ENCODE peak calls at places on chromosomes 1 and 21, in eight cellular contexts. One of them, this sample, is unnamed.

GRCh38 chr1:110212165-110213142 is 2.3 kb downstream of the KCNC4 start:
- DNase-seq in A549: no peak
- DNase-seq in ovary: peak; percentile 46
- DNase-seq in suprapubic skin: no peak
- DNase-seq in stomach: no peak
- DNase-seq in SK-N-SH: no peak
- DNase-seq in tibial nerve: no peak
- DNase-seq in K562: no peak
- DNase-seq in this sample: no peak

GRCh38 chr21:36420571-36421339 is 35.6 kb downstream of the CHAF1B start:
- DNase-seq in A549: no peak
- DNase-seq in ovary: no peak
- DNase-seq in suprapubic skin: no peak
- DNase-seq in stomach: no peak
- DNase-seq in SK-N-SH: no peak
- DNase-seq in tibial nerve: no peak
- DNase-seq in K562: no peak
- DNase-seq in this sample: no peak

GRCh38 chr1:63774617-63775417 is 1.0 kb downstream of the ROR1 start:
- DNase-seq in A549: peak; percentile 25
- DNase-seq in ovary: peak; percentile 52
- DNase-seq in suprapubic skin: peak; percentile 84
- DNase-seq in stomach: peak; percentile 46
- DNase-seq in SK-N-SH: peak; percentile 76
- DNase-seq in tibial nerve: peak; percentile 30
- DNase-seq in K562: no peak
- DNase-seq in this sample: peak; percentile 91

GRCh38 chr1:228018125-228018398 is 11.3 kb downstream of the WNT3A start:
- DNase-seq in A549: no peak
- DNase-seq in ovary: peak; percentile 10
- DNase-seq in suprapubic skin: no peak
- DNase-seq in stomach: no peak
- DNase-seq in SK-N-SH: no peak
- DNase-seq in tibial nerve: no peak
- DNase-seq in K562: no peak
- DNase-seq in this sample: no peak

GRCh38 chr1:17539526-17540254 is at the start of gene ARHGEF10L:
- DNase-seq in A549: no peak
- DNase-seq in ovary: peak; percentile 35
- DNase-seq in suprapubic skin: no peak
- DNase-seq in stomach: no peak
- DNase-seq in SK-N-SH: peak; percentile 88
- DNase-seq in tibial nerve: no peak
- DNase-seq in K562: peak; percentile 77
- DNase-seq in this sample: no peak

GRCh38 chr1:43822040-43822439 is 111.6 kb upstream of the ARTN start:
- DNase-seq in A549: peak; percentile 71
- DNase-seq in ovary: no peak
- DNase-seq in suprapubic skin: no peak
- DNase-seq in stomach: no peak
- DNase-seq in SK-N-SH: no peak
- DNase-seq in tibial nerve: peak; percentile 42
- DNase-seq in K562: no peak
- DNase-seq in this sample: no peak

GRCh38 chr1:112743174-112744018 is 28.3 kb upstream of the PPM1J start:
- DNase-seq in A549: no peak
- DNase-seq in ovary: no peak
- DNase-seq in suprapubic skin: peak; percentile 74
- DNase-seq in stomach: no peak
- DNase-seq in SK-N-SH: no peak
- DNase-seq in tibial nerve: no peak
- DNase-seq in K562: no peak
- DNase-seq in this sample: peak; percentile 76

GRCh38 chr1:119141020-119141424 is 569 bp upstream of the WARS2 start:
- DNase-seq in A549: no peak
- DNase-seq in ovary: peak; percentile 45
- DNase-seq in suprapubic skin: no peak
- DNase-seq in stomach: no peak
- DNase-seq in SK-N-SH: no peak
- DNase-seq in tibial nerve: peak; percentile 10
- DNase-seq in K562: no peak
- DNase-seq in this sample: peak; percentile 11

GRCh38 chr1:198443374-198444233 is 96.9 kb downstream of the ATP6V1G3 start:
- DNase-seq in A549: peak; percentile 64
- DNase-seq in ovary: no peak
- DNase-seq in suprapubic skin: no peak
- DNase-seq in stomach: no peak
- DNase-seq in SK-N-SH: no peak
- DNase-seq in tibial nerve: no peak
- DNase-seq in K562: no peak
- DNase-seq in this sample: no peak

GRCh38 chr1:16055613-16056520 is 12.3 kb downstream of the CLCNKB start:
- DNase-seq in A549: peak; percentile 82
- DNase-seq in ovary: peak; percentile 89
- DNase-seq in suprapubic skin: peak; percentile 91
- DNase-seq in stomach: peak; percentile 95
- DNase-seq in SK-N-SH: peak; percentile 96
- DNase-seq in tibial nerve: peak; percentile 93
- DNase-seq in K562: peak; percentile 97
- DNase-seq in this sample: no peak

GRCh38 chr1:44103270-44104131 is 15.1 kb upstream of the KLF17 start:
- DNase-seq in A549: no peak
- DNase-seq in ovary: no peak
- DNase-seq in suprapubic skin: no peak
- DNase-seq in stomach: no peak
- DNase-seq in SK-N-SH: no peak
- DNase-seq in tibial nerve: no peak
- DNase-seq in K562: no peak
- DNase-seq in this sample: peak; percentile 61

GRCh38 chr21:45525153-45525909 is 16.9 kb downstream of the SLC19A1 start:
- DNase-seq in A549: no peak
- DNase-seq in ovary: peak; percentile 57
- DNase-seq in suprapubic skin: peak; percentile 76
- DNase-seq in stomach: peak; percentile 75
- DNase-seq in SK-N-SH: no peak
- DNase-seq in tibial nerve: no peak
- DNase-seq in K562: no peak
- DNase-seq in this sample: peak; percentile 66

GRCh38 chr21:32826317-32827167 is 55.0 kb upstream of the PAXBP1 start:
- DNase-seq in A549: peak; percentile 18
- DNase-seq in ovary: peak; percentile 68
- DNase-seq in suprapubic skin: no peak
- DNase-seq in stomach: no peak
- DNase-seq in SK-N-SH: peak; percentile 49
- DNase-seq in tibial nerve: peak; percentile 32
- DNase-seq in K562: peak; percentile 38
- DNase-seq in this sample: peak; percentile 27

GRCh38 chr1:94741956-94742355 is 78.2 kb upstream of the SLC44A3 start:
- DNase-seq in A549: no peak
- DNase-seq in ovary: no peak
- DNase-seq in suprapubic skin: no peak
- DNase-seq in stomach: no peak
- DNase-seq in SK-N-SH: no peak
- DNase-seq in tibial nerve: no peak
- DNase-seq in K562: no peak
- DNase-seq in this sample: no peak

GRCh38 chr21:32771134-32771523 is 426 bp downstream of the PAXBP1 start:
- DNase-seq in A549: peak; percentile 20
- DNase-seq in ovary: peak; percentile 63
- DNase-seq in suprapubic skin: peak; percentile 83
- DNase-seq in stomach: peak; percentile 58
- DNase-seq in SK-N-SH: peak; percentile 80
- DNase-seq in tibial nerve: peak; percentile 18
- DNase-seq in K562: peak; percentile 83
- DNase-seq in this sample: no peak

GRCh38 chr1:183244466-183244865 is 58.4 kb downstream of the LAMC2 start:
- DNase-seq in A549: no peak
- DNase-seq in ovary: peak; percentile 87
- DNase-seq in suprapubic skin: peak; percentile 90
- DNase-seq in stomach: peak; percentile 28
- DNase-seq in SK-N-SH: no peak
- DNase-seq in tibial nerve: peak; percentile 99
- DNase-seq in K562: no peak
- DNase-seq in this sample: no peak

GRCh38 chr1:231187556-231187955 is 25.7 kb downstream of the TRIM67 start:
- DNase-seq in A549: no peak
- DNase-seq in ovary: no peak
- DNase-seq in suprapubic skin: no peak
- DNase-seq in stomach: no peak
- DNase-seq in SK-N-SH: no peak
- DNase-seq in tibial nerve: no peak
- DNase-seq in K562: no peak
- DNase-seq in this sample: no peak

DNA sequence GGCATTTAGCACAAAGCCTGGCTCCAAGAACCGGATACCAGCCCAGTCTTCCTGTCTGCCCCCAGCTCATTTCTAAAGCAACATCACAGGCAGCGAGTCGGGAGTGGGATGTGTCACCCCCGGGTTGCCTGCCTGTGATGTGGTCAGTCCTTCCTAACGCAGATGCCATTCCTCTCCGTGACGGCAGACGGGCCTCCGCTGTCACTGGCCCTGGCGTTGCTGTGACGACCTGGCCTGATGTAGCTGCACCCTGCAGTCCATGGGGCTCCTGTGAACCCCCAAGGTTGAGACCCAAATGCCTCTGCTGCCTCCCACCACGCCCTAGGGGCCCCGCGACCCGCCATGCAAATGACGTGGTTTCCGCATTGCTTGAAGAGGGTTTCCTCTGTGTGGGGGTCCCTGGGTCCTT is 12.3 kb downstream of the TNFRSF1B start:
- DNase-seq in A549: no peak
- DNase-seq in ovary: no peak
- DNase-seq in suprapubic skin: no peak
- DNase-seq in stomach: no peak
- DNase-seq in SK-N-SH: no peak
- DNase-seq in tibial nerve: no peak
- DNase-seq in K562: no peak
- DNase-seq in this sample: no peak
- TF ChIP-seq EP300 in A549: no peak
- TF ChIP-seq EP300 in ovary: no peak
- TF ChIP-seq EP300 in suprapubic skin: no peak
- TF ChIP-seq EP300 in stomach: no peak
- TF ChIP-seq EP300 in SK-N-SH: no peak
- TF ChIP-seq EP300 in tibial nerve: no peak
- TF ChIP-seq EP300 in K562: no peak
- TF ChIP-seq EP300 in this sample: no peak

DNA sequence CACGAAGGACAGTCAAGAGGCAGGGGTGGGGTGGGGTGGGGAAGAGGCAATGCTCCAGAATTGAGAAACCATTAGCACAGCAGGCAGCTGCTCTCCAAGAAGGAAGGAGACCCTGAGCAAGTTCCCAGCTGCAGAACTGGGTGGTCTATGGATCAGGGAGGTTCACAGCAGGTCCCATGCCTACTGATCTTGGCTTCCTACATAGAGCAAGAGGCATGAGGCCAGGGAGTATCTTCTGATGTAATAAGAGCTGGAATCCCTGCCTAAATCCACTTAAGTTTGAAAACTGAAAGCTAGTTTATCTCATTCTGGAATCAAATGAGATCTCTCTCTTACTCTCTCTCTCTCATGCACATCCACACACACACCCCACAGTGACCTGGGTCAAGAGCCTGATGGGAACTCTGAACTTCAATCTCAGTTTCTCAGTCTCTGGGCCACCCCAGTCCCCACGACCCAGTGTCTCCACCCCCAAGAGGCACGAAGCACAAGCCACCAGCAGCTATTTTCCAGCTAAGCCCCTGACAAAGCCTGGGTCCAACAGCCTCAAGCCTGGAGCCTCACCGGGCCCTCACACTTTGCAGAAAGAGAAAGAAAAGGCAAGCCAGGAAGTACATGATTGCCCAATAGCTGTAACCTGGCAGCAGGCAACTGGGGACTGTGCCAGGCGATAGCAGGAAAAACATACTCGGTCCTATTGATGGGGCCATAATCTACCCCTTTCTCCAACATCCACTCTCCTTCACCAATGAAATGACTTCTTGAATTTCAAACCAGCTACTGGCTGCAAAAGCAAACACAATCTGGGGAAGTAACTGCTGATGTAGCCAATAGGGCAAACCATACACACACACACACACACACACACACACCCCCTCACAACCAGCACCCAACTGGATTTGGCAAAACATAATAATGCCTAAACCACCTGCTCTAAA is 2.2 kb downstream of the NUAK2 start:
- DNase-seq in A549: no peak
- DNase-seq in ovary: peak; percentile 76
- DNase-seq in suprapubic skin: no peak
- DNase-seq in stomach: peak; percentile 94
- DNase-seq in SK-N-SH: no peak
- DNase-seq in tibial nerve: peak; percentile 65
- DNase-seq in K562: no peak
- DNase-seq in this sample: no peak
- TF ChIP-seq EP300 in A549: no peak
- TF ChIP-seq EP300 in ovary: no peak
- TF ChIP-seq EP300 in suprapubic skin: no peak
- TF ChIP-seq EP300 in stomach: no peak
- TF ChIP-seq EP300 in SK-N-SH: no peak
- TF ChIP-seq EP300 in tibial nerve: no peak
- TF ChIP-seq EP300 in K562: no peak
- TF ChIP-seq EP300 in this sample: no peak

DNA sequence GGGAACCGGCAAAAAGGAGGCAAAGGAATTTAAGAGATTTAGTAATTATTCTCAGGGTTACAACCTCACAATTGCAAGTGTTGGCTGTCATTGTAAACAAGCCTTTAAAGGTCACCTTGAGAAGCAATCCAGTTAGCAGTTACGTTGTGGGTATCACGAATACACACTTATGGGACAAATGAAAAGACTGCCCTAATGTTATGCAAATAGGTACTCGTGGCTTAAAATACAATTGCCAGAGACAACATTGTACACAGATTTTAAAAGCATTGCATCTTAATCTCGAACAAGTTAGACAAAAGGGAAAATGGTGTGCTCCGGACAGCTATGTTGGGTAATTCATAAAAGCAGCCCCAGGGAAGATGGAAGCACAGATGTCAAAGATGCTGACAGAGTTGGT is 120.5 kb upstream of the ZC3H12A start:
- DNase-seq in A549: no peak
- DNase-seq in ovary: no peak
- DNase-seq in suprapubic skin: no peak
- DNase-seq in stomach: no peak
- DNase-seq in SK-N-SH: no peak
- DNase-seq in tibial nerve: no peak
- DNase-seq in K562: no peak
- DNase-seq in this sample: no peak
- TF ChIP-seq EP300 in A549: no peak
- TF ChIP-seq EP300 in ovary: no peak
- TF ChIP-seq EP300 in suprapubic skin: no peak
- TF ChIP-seq EP300 in stomach: no peak
- TF ChIP-seq EP300 in SK-N-SH: no peak
- TF ChIP-seq EP300 in tibial nerve: no peak
- TF ChIP-seq EP300 in K562: no peak
- TF ChIP-seq EP300 in this sample: no peak

DNA sequence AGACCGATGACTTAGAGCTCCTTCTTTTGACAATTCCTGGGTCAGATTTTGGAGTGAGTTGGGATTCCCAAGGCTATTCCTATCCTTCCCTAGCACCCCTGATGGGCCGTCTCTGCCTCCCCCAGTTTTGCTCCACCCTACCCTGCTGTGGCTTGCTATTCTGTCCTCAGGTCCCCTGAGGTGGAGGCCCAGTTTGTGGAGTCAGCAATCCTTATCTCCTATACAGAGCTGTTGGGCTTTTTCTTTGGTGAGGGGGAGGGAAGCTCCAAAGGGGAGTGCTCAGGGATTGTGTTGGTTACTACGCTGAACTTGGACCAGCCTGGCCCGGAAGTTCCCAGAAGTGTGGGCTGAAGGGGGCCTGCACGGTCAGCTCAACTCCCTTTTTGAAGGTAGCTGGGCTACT is 7.6 kb downstream of the SESN2 start:
- DNase-seq in A549: no peak
- DNase-seq in ovary: peak; percentile 37
- DNase-seq in suprapubic skin: no peak
- DNase-seq in stomach: no peak
- DNase-seq in SK-N-SH: no peak
- DNase-seq in tibial nerve: no peak
- DNase-seq in K562: peak; percentile 78
- DNase-seq in this sample: no peak
- TF ChIP-seq EP300 in A549: no peak
- TF ChIP-seq EP300 in ovary: no peak
- TF ChIP-seq EP300 in suprapubic skin: no peak
- TF ChIP-seq EP300 in stomach: no peak
- TF ChIP-seq EP300 in SK-N-SH: no peak
- TF ChIP-seq EP300 in tibial nerve: no peak
- TF ChIP-seq EP300 in K562: peak; percentile 86
- TF ChIP-seq EP300 in this sample: no peak

This sample was measured in upper lobe of left lung.